ENCODE peak calls at places on chromosomes 5 and 9, in six cellular contexts. E is HTR-8/SVneo; H is NCI-H1092 treated with DMSO at 0.1 percent for 48 hours; J is glutamatergic neuron; Z is tibial artery; U is stimulated activated CD4-positive, alpha-beta T cell treated with anti-CD3 and anti-CD28 coated beads, Interleukin-15, amount 100 ng/mL, for 1 hour. K is an unnamed sample.

GRCh38 chr9:122835313-122835731 is 6.9 kb upstream of the PDCL start:
- DNase-seq in Z (no peak), J (peak; percentile 32), E (peak; percentile 17), U (no peak), H (no peak), K (no peak)

GRCh38 chr5:179311091-179311470 is 34.2 kb downstream of the ADAMTS2 start:
- DNase-seq in E (no peak), J (peak; percentile 12), U (no peak), Z (peak; percentile 61), H (no peak), K (no peak)

GRCh38 chr9:17134843-17135577 is at the start of gene CNTLN:
- DNase-seq in U (no peak), E (peak; percentile 88), J (peak; percentile 94), Z (peak; percentile 98), H (peak; percentile 96), K (peak; percentile 99)

GRCh38 chr5:159184858-159185381 is 24.4 kb downstream of the RNF145 start:
- DNase-seq in U (no peak), Z (no peak), E (peak; percentile 51), H (no peak), J (no peak), K (no peak)

GRCh38 chr5:28576022-28576421 is 1537.6 kb upstream of the CDH9 start:
- DNase-seq in E (peak; percentile 4), J (no peak), Z (no peak), U (no peak), H (no peak), K (no peak)

GRCh38 chr5:128213340-128213739 is 129.8 kb downstream of the SLC12A2 start:
- DNase-seq in E (peak; percentile 30), J (peak; percentile 53), U (no peak), H (peak; percentile 23), Z (no peak), K (peak; percentile 16)

GRCh38 chr5:9698125-9698848 is 68.1 kb upstream of the TAS2R1 start:
- DNase-seq in U (no peak), J (no peak), H (no peak), Z (no peak), E (peak; percentile 30), K (no peak)

GRCh38 chr9:127449332-127449966 is 1.8 kb downstream of the RPL12 start:
- DNase-seq in J (no peak), Z (no peak), U (no peak), H (no peak), E (no peak), K (no peak)

GRCh38 chr5:87754009-87754757 is 341.5 kb upstream of the CCNH start:
- DNase-seq in U (no peak), J (no peak), H (no peak), Z (no peak), E (no peak), K (no peak)

GRCh38 chr5:173473293-173473692 is 143.2 kb downstream of the BOD1 start:
- DNase-seq in J (no peak), E (no peak), U (no peak), Z (no peak), H (no peak), K (no peak)

GRCh38 chr9:87766697-87767096 is 40.8 kb downstream of the CTSL start:
- DNase-seq in Z (no peak), E (no peak), J (no peak), H (no peak), U (no peak), K (no peak)

GRCh38 chr5:147920420-147921030 is 14.2 kb upstream of the C5orf46 start:
- DNase-seq in E (no peak), Z (no peak), J (no peak), H (no peak), U (no peak), K (no peak)